ENCODE peak calls at places on chromosomes 13 and 19, in eight cellular contexts. P, J, E, D, I, R, K and L are unnamed samples.

GRCh38 chr19:40519352-40520322 is 52.8 kb downstream of the SPTBN4 start:
- DNase-seq in P (no peak), I (no peak), D (no peak), R (no peak), E (peak), J (no peak), K (no peak), L (no peak)

GRCh38 chr19:16559896-16560295 is 12.3 kb downstream of the SLC35E1 start:
- DNase-seq in J (no peak), D (no peak), I (no peak), K (no peak), R (no peak), P (no peak), E (no peak), L (no peak)

GRCh38 chr13:47112900-47113299 is 216.0 kb upstream of the HTR2A start:
- DNase-seq in P (no peak), D (no peak), R (no peak), I (no peak), J (no peak), E (no peak), K (no peak), L (no peak)

GRCh38 chr19:3443840-3444694 is 36.3 kb downstream of the SMIM24 start:
- DNase-seq in R (no peak), I (no peak), J (no peak), D (no peak), P (no peak), K (no peak), E (no peak), L (no peak)

GRCh38 chr13:46996316-46996715 is 99.5 kb upstream of the HTR2A start:
- DNase-seq in E (no peak), P (no peak), J (no peak), K (no peak), D (no peak), I (no peak), R (no peak), L (no peak)

GRCh38 chr19:17865364-17866311 is 5.9 kb downstream of the RPL18A start:
- DNase-seq in D (no peak), R (no peak), P (no peak), J (no peak), I (no peak), E (no peak), K (no peak), L (no peak)

GRCh38 chr19:43784251-43784980 is 3.6 kb upstream of the KCNN4 start:
- DNase-seq in K (no peak), J (peak), R (peak), E (no peak), I (peak), D (peak), P (no peak), L (no peak)

GRCh38 chr13:33624740-33625139 is 193.2 kb upstream of the RFC3 start:
- DNase-seq in J (no peak), D (no peak), I (no peak), K (no peak), E (no peak), R (no peak), P (no peak), L (no peak)

GRCh38 chr13:21081926-21082325 is 20.5 kb upstream of the LATS2 start:
- DNase-seq in D (no peak), K (no peak), P (no peak), I (no peak), J (no peak), R (no peak), E (no peak), L (no peak)

GRCh38 chr19:56291857-56292256 is 19.3 kb downstream of the EDDM13 start:
- DNase-seq in R (no peak), E (no peak), J (no peak), I (no peak), P (no peak), K (no peak), D (no peak), L (no peak)

GRCh38 chr19:41319500-41320184 is 9.7 kb downstream of the CCDC97 start:
- DNase-seq in E (no peak), I (no peak), R (no peak), K (no peak), J (no peak), D (no peak), P (no peak), L (no peak)

GRCh38 chr13:78323848-78324247 is 279.5 kb downstream of the POU4F1 start:
- DNase-seq in I (no peak), D (no peak), K (no peak), P (no peak), R (no peak), J (no peak), E (no peak), L (no peak)

GRCh38 chr13:73230714-73231113 is 171.9 kb downstream of the KLF5 start:
- DNase-seq in D (peak), E (no peak), J (no peak), P (no peak), K (no peak), I (no peak), R (peak), L (peak)

GRCh38 chr13:42615691-42616090 is 41.7 kb downstream of the TNFSF11 start:
- DNase-seq in K (no peak), P (no peak), D (no peak), J (no peak), R (no peak), I (no peak), E (no peak), L (no peak)

GRCh38 chr19:2089001-2089711 is 7.0 kb downstream of the MOB3A start:
- DNase-seq in R (no peak), K (no peak), P (no peak), I (no peak), D (no peak), J (no peak), E (peak), L (no peak)

GRCh38 chr19:29383696-29384095 is 142.1 kb upstream of the VSTM2B start:
- DNase-seq in P (no peak), D (no peak), J (no peak), R (no peak), K (no peak), I (no peak), E (no peak), L (no peak)

GRCh38 chr13:19910336-19911072 is 47.1 kb upstream of the ZMYM5 start:
- DNase-seq in D (no peak), E (no peak), J (no peak), R (no peak), I (no peak), K (no peak), P (no peak), L (no peak)

GRCh38 chr19:40907968-40908735 is 26.1 kb upstream of the CYP2A7 start:
- DNase-seq in R (no peak), E (no peak), P (no peak), J (peak), K (peak), I (peak), D (peak), L (peak)

GRCh38 chr13:98216135-98216565 is 39.1 kb upstream of the RNF113B start:
- DNase-seq in K (no peak), D (no peak), I (no peak), E (peak), R (no peak), P (no peak), J (no peak), L (no peak)

GRCh38 chr13:63044617-63045016 is 1629.0 kb upstream of the PCDH20 start:
- DNase-seq in P (no peak), R (no peak), K (no peak), J (no peak), D (no peak), E (no peak), I (no peak), L (no peak)

GRCh38 chr19:39083983-39084731 is at the start of gene ACP7:
- DNase-seq in I (no peak), K (peak), P (no peak), D (no peak), E (no peak), J (no peak), R (no peak), L (no peak)

GRCh38 chr13:45626731-45627374 is 11.3 kb upstream of the ERICH6B start:
- DNase-seq in I (no peak), D (no peak), R (no peak), K (no peak), P (no peak), J (no peak), E (no peak), L (no peak)

GRCh38 chr19:9178901-9179300 is at the start of gene OR7D2:
- DNase-seq in D (no peak), P (no peak), R (no peak), J (no peak), I (no peak), E (no peak), K (no peak), L (no peak)

GRCh38 chr19:827314-827709 is 325 bp upstream of the AZU1 start:
- DNase-seq in E (no peak), I (no peak), K (no peak), R (no peak), P (no peak), J (no peak), D (no peak), L (no peak)

GRCh38 chr19:55210120-55210493 is 806 bp upstream of the PTPRH start:
- DNase-seq in J (no peak), P (no peak), I (no peak), R (no peak), E (no peak), K (no peak), D (no peak), L (no peak)

GRCh38 chr19:2490659-2491058 is 14.7 kb downstream of the GADD45B start:
- DNase-seq in K (no peak), E (no peak), D (no peak), P (no peak), I (peak), R (no peak), J (no peak), L (no peak)

GRCh38 chr19:33071887-33072286 is 7.2 kb upstream of the RHPN2 start:
- DNase-seq in J (no peak), D (no peak), E (no peak), R (no peak), I (no peak), K (no peak), P (no peak), L (no peak)

GRCh38 chr13:75222031-75222430 is 259.9 kb downstream of the TBC1D4 start:
- DNase-seq in K (no peak), P (no peak), R (peak), E (no peak), J (no peak), D (no peak), I (no peak), L (no peak)

GRCh38 chr13:25733696-25734435 is 317.9 kb downstream of the SHISA2 start:
- DNase-seq in R (no peak), K (no peak), E (no peak), P (no peak), I (no peak), J (no peak), D (no peak), L (no peak)

GRCh38 chr13:111184685-111185401 is 69.7 kb downstream of the ARHGEF7 start:
- DNase-seq in K (no peak), R (no peak), D (peak), J (no peak), I (peak), P (no peak), E (peak), L (peak)

GRCh38 chr19:53518716-53519115 is 19.2 kb upstream of the ZNF331 start:
- DNase-seq in R (no peak), P (no peak), J (no peak), K (no peak), E (no peak), I (no peak), D (no peak), L (no peak)

GRCh38 chr13:103965506-103966243 is 899.5 kb upstream of the SLC10A2 start:
- DNase-seq in P (no peak), I (no peak), K (no peak), D (no peak), R (no peak), E (no peak), J (no peak), L (no peak)

GRCh38 chr13:47175172-47175806 is 278.4 kb upstream of the HTR2A start:
- DNase-seq in I (no peak), R (peak), P (no peak), D (no peak), J (no peak), E (no peak), K (no peak), L (no peak)

GRCh38 chr19:43489310-43489709 is 15.2 kb downstream of the PHLDB3 start:
- DNase-seq in P (no peak), D (no peak), I (no peak), E (no peak), R (no peak), J (no peak), K (no peak), L (no peak)

GRCh38 chr19:55373993-55374757 is 2.5 kb upstream of the TMEM190 start:
- DNase-seq in E (no peak), J (no peak), P (no peak), I (no peak), K (no peak), D (no peak), R (no peak), L (no peak)